ENCODE peak calls at places on chromosomes 11 and 22, in ten cellular contexts. G, L, N, A, J, Y, V, H, T and I are unnamed samples.
A peak's percentile ranks its signal among the peaks of the same experiment; 100 is the strongest.

GRCh38 chr11:132409591-132410375 is 1039.4 kb downstream of the NTM start:
- DNase-seq in J (no peak), A (no peak), H (no peak), L (no peak), Y (no peak), V (no peak), T (no peak), G (no peak), N (no peak), I (no peak)

GRCh38 chr11:114080769-114081168 is 21.3 kb downstream of the ZBTB16 start:
- DNase-seq in J (no peak), H (no peak), A (no peak), L (no peak), V (peak; percentile 72), N (no peak), T (no peak), Y (no peak), G (no peak), I (no peak)

GRCh38 chr22:25388866-25389540 is 169.6 kb downstream of the CRYBB2 start:
- DNase-seq in Y (no peak), G (no peak), A (no peak), N (no peak), J (no peak), V (no peak), L (no peak), H (no peak), T (no peak), I (no peak)

GRCh38 chr11:22787055-22787454 is 42.5 kb downstream of the SVIP start:
- DNase-seq in A (no peak), L (no peak), G (no peak), N (no peak), T (no peak), V (no peak), Y (no peak), H (no peak), J (no peak), I (no peak)

GRCh38 chr11:7851391-7851790 is 54.6 kb upstream of the OR5P2 start:
- DNase-seq in G (no peak), A (no peak), J (no peak), H (no peak), Y (no peak), L (no peak), V (peak; percentile 55), T (no peak), N (no peak), I (no peak)

GRCh38 chr11:27231519-27231918 is 131.5 kb downstream of the CCDC34 start:
- DNase-seq in V (no peak), G (no peak), A (no peak), N (no peak), H (no peak), Y (no peak), T (no peak), L (no peak), J (no peak), I (no peak)

GRCh38 chr22:49163258-49163959 is 664.3 kb downstream of the BRD1 start:
- DNase-seq in H (no peak), Y (no peak), N (no peak), L (no peak), V (no peak), A (no peak), J (no peak), G (peak; percentile 17), T (no peak), I (no peak)

GRCh38 chr11:117862019-117862725 is 14.3 kb downstream of the FXYD6 start:
- DNase-seq in G (no peak), V (no peak), T (no peak), A (no peak), J (no peak), H (no peak), L (no peak), Y (no peak), N (no peak), I (no peak)

GRCh38 chr11:59010693-59011092 is 71.4 kb downstream of the GLYATL1 start:
- DNase-seq in J (no peak), T (no peak), A (no peak), L (no peak), Y (no peak), N (no peak), H (no peak), V (no peak), G (no peak), I (no peak)

GRCh38 chr11:8531312-8531711 is 62.7 kb downstream of the STK33 start:
- DNase-seq in A (no peak), H (peak; percentile 84), Y (peak; percentile 44), V (peak; percentile 94), N (no peak), T (no peak), L (no peak), J (no peak), G (no peak), I (no peak)

GRCh38 chr22:30308518-30309230 is 18.1 kb downstream of the TBC1D10A start:
- DNase-seq in J (no peak), T (no peak), N (no peak), G (peak; percentile 43), H (no peak), Y (no peak), A (no peak), V (no peak), L (peak; percentile 37), I (peak; percentile 66)